ENCODE peak calls at places on chromosomes 2 and 18, in ten cellular contexts. S, J, V, E, I, B, Z, Q, P and A are unnamed samples.

GRCh38 chr2:54569745-54570296 is 113.7 kb downstream of the SPTBN1 start:
- DNase-seq in B (peak), V (no peak), S (no peak), J (no peak), I (no peak), Z (no peak), P (no peak), Q (peak), E (no peak), A (no peak)

GRCh38 chr2:161416294-161416632 is at the start of gene TBR1:
- DNase-seq in I (no peak), V (no peak), Z (no peak), P (no peak), B (peak), Q (no peak), S (no peak), E (peak), J (no peak), A (no peak)

GRCh38 chr2:234977228-234977679 is 25.4 kb downstream of the SH3BP4 start:
- DNase-seq in V (no peak), P (no peak), B (no peak), J (no peak), Z (no peak), E (no peak), I (no peak), S (no peak), Q (no peak), A (no peak)

GRCh38 chr18:22604390-22604985 is 186.8 kb upstream of the CTAGE1 start:
- DNase-seq in I (peak), B (no peak), J (no peak), Z (no peak), Q (no peak), P (no peak), E (no peak), S (no peak), V (no peak), A (no peak)

GRCh38 chr2:239363946-239364637 is 36.7 kb downstream of the HDAC4 start:
- DNase-seq in I (no peak), Z (no peak), V (no peak), Q (no peak), S (no peak), B (no peak), P (no peak), J (no peak), E (peak), A (no peak)

GRCh38 chr18:11251891-11252270 is 102.5 kb upstream of the PIEZO2 start:
- DNase-seq in V (no peak), J (no peak), B (no peak), Z (no peak), Q (no peak), E (no peak), I (no peak), S (no peak), P (no peak), A (no peak)

GRCh38 chr2:173161516-173161915 is 85.9 kb downstream of the MAP3K20 start:
- DNase-seq in J (no peak), E (no peak), V (no peak), I (no peak), Z (no peak), P (no peak), Q (no peak), S (no peak), B (no peak), A (no peak)

GRCh38 chr18:9750606-9751304 is 42.7 kb downstream of the RAB31 start:
- DNase-seq in B (no peak), V (no peak), I (no peak), Q (no peak), J (no peak), Z (no peak), S (no peak), P (no peak), E (peak), A (no peak)

GRCh38 chr2:218289639-218290315 is 2.5 kb downstream of the TMBIM1 start:
- DNase-seq in J (no peak), Q (no peak), E (no peak), B (no peak), P (no peak), V (no peak), Z (no peak), S (no peak), I (peak), A (no peak)

GRCh38 chr18:23969664-23970063 is 44.9 kb upstream of the TTC39C start:
- DNase-seq in Z (no peak), S (no peak), P (no peak), Q (no peak), V (no peak), J (no peak), E (no peak), B (no peak), I (no peak), A (no peak)

GRCh38 chr2:217622205-217622621 is 380.6 kb downstream of the TNS1 start:
- DNase-seq in S (no peak), J (peak), P (no peak), Q (no peak), Z (no peak), B (no peak), V (peak), I (no peak), E (peak), A (no peak)

GRCh38 chr2:201175971-201176570 is 6.9 kb upstream of the CASP10 start:
- DNase-seq in E (no peak), P (no peak), Z (no peak), V (no peak), J (no peak), I (no peak), S (no peak), Q (no peak), B (no peak), A (no peak)

GRCh38 chr2:100972452-100972851 is 29.6 kb upstream of the RPL31 start:
- DNase-seq in E (no peak), S (no peak), J (no peak), B (no peak), V (no peak), I (peak), P (no peak), Z (no peak), Q (no peak), A (no peak)

GRCh38 chr18:49618741-49619392 is 57.0 kb downstream of the LIPG start:
- DNase-seq in E (peak), Z (no peak), Q (no peak), B (no peak), S (no peak), V (no peak), I (no peak), P (no peak), J (no peak), A (no peak)

GRCh38 chr2:85888020-85888744 is 608 bp downstream of the ST3GAL5 start:
- DNase-seq in V (no peak), Z (no peak), E (peak), B (no peak), P (no peak), Q (peak), J (no peak), S (no peak), I (no peak), A (no peak)

GRCh38 chr2:233029321-233029720 is 3.2 kb upstream of the NEU2 start:
- DNase-seq in B (no peak), I (no peak), Q (no peak), V (no peak), P (no peak), Z (no peak), S (no peak), E (no peak), J (no peak), A (no peak)

GRCh38 chr2:45404807-45405297 is 206.2 kb downstream of the SRBD1 start:
- DNase-seq in B (no peak), P (no peak), I (no peak), E (no peak), Q (no peak), V (no peak), S (no peak), Z (no peak), J (no peak), A (no peak)

GRCh38 chr2:101418704-101419663 is 31.7 kb upstream of the CREG2 start:
- DNase-seq in Q (peak), V (no peak), E (peak), J (peak), Z (peak), I (no peak), B (peak), S (no peak), P (peak), A (no peak)

DNA sequence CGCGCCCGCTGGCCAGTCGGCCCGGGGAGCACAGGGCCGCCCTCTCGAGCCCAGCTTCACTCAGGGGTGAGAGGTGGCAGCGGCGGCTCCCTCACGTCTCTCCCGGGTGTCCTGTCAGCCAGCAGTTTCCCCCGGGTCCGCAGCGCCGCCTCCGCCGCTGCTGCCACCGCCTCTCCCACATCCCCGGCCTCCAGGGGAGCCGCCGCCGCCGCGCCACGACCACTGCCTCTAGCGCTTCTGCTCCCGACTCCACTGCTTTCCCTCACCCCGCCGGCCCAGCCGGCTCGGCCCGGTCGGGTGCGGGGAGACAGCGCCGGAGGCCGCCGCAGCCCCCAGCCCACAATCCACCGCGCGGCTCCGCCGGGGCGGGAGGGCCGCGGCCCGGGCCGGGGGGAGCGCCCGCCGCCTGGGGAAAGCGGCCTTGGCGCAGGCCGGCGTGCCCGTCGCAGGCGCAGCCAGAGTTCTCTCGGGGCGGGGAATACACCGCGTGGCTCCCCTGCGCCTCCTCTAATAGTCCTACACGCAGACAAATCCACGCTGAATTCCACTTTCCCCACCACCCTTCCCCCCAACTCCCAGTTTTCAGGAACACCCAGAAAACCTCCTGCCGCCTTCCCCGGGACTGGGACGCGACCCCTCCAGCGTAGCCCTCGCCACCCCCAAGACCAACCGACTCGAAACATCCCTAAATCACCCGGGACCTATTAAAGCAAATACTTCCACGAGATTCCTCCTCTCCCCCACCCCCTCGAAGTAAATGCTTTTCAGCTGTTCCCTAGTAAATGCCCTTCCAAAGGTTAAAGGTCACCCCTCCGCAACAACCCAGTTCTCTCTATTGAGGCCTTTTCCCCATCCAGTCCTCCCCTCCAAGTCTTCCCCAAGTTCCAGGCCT is at the start of gene VPS54:
- DNase-seq in P (peak), Z (peak), Q (peak), I (peak), J (no peak), V (peak), B (peak), S (peak), E (peak), A (peak)
- TF ChIP-seq CTCF in P (no peak), Z (no peak), Q (no peak), I (no peak), J (no peak), V (no peak), B (no peak), S (no peak), E (no peak), A (no peak)

GRCh38 chr18:67135981-67136380 is 380.5 kb downstream of the DSEL start:
- DNase-seq in E (no peak), I (no peak), J (no peak), S (no peak), Z (no peak), V (no peak), Q (no peak), B (no peak), P (no peak), A (no peak)
- TF ChIP-seq CTCF in E (no peak), I (no peak), J (no peak), S (no peak), Z (no peak), V (no peak), Q (no peak), B (no peak), P (no peak), A (no peak)

GRCh38 chr2:167843657-167844056 is 403.7 kb downstream of the STK39 start:
- DNase-seq in Q (no peak), V (no peak), E (no peak), J (no peak), I (no peak), Z (no peak), S (no peak), P (no peak), B (no peak), A (no peak)

GRCh38 chr2:167843203-167843602 is 404.2 kb downstream of the STK39 start:
- DNase-seq in J (no peak), Z (no peak), V (no peak), S (no peak), P (no peak), I (no peak), B (no peak), E (no peak), Q (no peak), A (no peak)

GRCh38 chr2:167842047-167842446 is 405.3 kb downstream of the STK39 start:
- DNase-seq in S (no peak), E (no peak), P (no peak), I (no peak), J (no peak), Q (no peak), Z (no peak), B (no peak), V (no peak), A (no peak)

GRCh38 chr2:167844714-167845530 is 402.5 kb downstream of the STK39 start:
- DNase-seq in Z (no peak), S (no peak), I (no peak), E (peak), J (no peak), B (no peak), Q (no peak), V (no peak), P (peak), A (no peak)
- TF ChIP-seq CTCF in Z (no peak), S (no peak), I (no peak), E (peak), J (no peak), B (peak), Q (no peak), V (no peak), P (peak), A (no peak)

GRCh38 chr2:226649871-226650660 is 149.6 kb downstream of the IRS1 start:
- DNase-seq in S (no peak), I (peak), V (peak), J (peak), P (peak), Z (no peak), Q (no peak), E (peak), B (no peak), A (peak)
- TF ChIP-seq CTCF in S (no peak), I (no peak), V (no peak), J (no peak), P (no peak), Z (no peak), Q (no peak), E (no peak), B (no peak), A (no peak)

GRCh38 chr2:68359889-68360288 is 5.2 kb upstream of the PLEK start:
- DNase-seq in E (no peak), P (no peak), I (no peak), Q (no peak), V (no peak), Z (no peak), S (no peak), B (no peak), J (no peak), A (no peak)
- TF ChIP-seq CTCF in E (peak), P (peak), I (no peak), Q (peak), V (no peak), Z (no peak), S (peak), B (peak), J (no peak), A (no peak)

GRCh38 chr2:176873403-176873802 is 339.2 kb upstream of the HNRNPA3 start:
- DNase-seq in B (no peak), Q (no peak), Z (no peak), S (no peak), P (no peak), I (no peak), E (peak), J (no peak), V (no peak), A (no peak)
- TF ChIP-seq CTCF in B (peak), Q (no peak), Z (no peak), S (no peak), P (peak), I (no peak), E (peak), J (no peak), V (no peak), A (no peak)

DNA sequence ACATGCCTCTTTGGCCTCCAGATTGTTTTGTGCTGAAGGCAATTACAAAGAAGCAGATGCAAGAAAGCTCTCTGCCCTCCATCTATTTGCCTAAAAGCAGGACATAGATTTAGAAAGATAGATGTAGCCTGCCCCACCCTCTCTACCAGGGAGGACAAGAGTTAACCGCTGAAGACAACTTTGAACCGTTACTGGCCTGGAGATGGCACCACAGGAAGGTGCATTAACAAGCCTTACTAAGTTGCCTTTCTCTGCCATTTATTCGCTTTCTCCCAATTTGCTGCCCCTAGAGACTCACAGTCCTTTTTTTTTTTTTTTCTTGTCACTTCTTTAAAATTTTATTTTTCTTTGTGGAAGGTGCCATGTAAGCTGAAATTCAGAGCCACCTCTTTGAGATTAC is 28.8 kb upstream of the RMDN2 start:
- DNase-seq in V (no peak), P (no peak), J (no peak), B (no peak), I (no peak), Q (no peak), S (no peak), E (peak), Z (no peak), A (no peak)
- TF ChIP-seq CTCF in V (no peak), P (no peak), J (no peak), B (no peak), I (no peak), Q (no peak), S (no peak), E (peak), Z (no peak), A (no peak)